ENCODE peak calls at places on chromosomes 2 and 18, in seven cellular contexts. D is fibroblast of villous mesenchyme; Z is GM12891; X is stimulated activated CD4-positive, alpha-beta T cell treated with anti-CD3 and anti-CD28 coated beads, Interleukin-4, amount 100 ng/mL, for 1 hour; A is heart left ventricle; V is cardiac fibroblast; K is T-helper 9 cell. R is an unnamed sample.
A peak's percentile ranks its signal among the peaks of the same experiment; 100 is the strongest.

GRCh38 chr2:864501-865106 is 86.0 kb upstream of the SNTG2 start:
- DNase-seq in Z (no peak), A (peak; percentile 4), X (no peak), D (no peak), K (no peak), V (no peak), R (no peak)

GRCh38 chr2:172344159-172344558 is 83.2 kb upstream of the ITGA6 start:
- DNase-seq in Z (no peak), A (no peak), D (no peak), V (no peak), K (no peak), X (no peak), R (no peak)

GRCh38 chr2:144516981-144517824 is 2.7 kb downstream of the ZEB2 start:
- DNase-seq in A (peak; percentile 70), X (peak; percentile 50), V (peak; percentile 97), Z (no peak), D (peak; percentile 96), K (no peak), R (peak; percentile 86)

GRCh38 chr2:238114851-238115660 is 14.9 kb downstream of the ESPNL start:
- DNase-seq in D (no peak), A (no peak), Z (no peak), V (no peak), K (no peak), X (peak; percentile 1), R (no peak)

GRCh38 chr2:224161712-224162111 is 122.6 kb upstream of the SERPINE2 start:
- DNase-seq in V (no peak), X (no peak), Z (no peak), A (no peak), K (no peak), D (no peak), R (no peak)

GRCh38 chr2:20976527-20976926 is 67.3 kb downstream of the APOB start:
- DNase-seq in V (no peak), D (no peak), Z (no peak), X (no peak), K (no peak), A (no peak), R (no peak)

GRCh38 chr2:68428746-68429145 is 38.3 kb downstream of the FBXO48 start:
- DNase-seq in K (no peak), Z (no peak), D (peak; percentile 13), V (no peak), X (no peak), A (no peak), R (peak; percentile 37)

GRCh38 chr2:19403785-19404184 is 45.4 kb upstream of the OSR1 start:
- DNase-seq in D (no peak), X (no peak), A (no peak), V (no peak), K (no peak), Z (no peak), R (no peak)

GRCh38 chr2:181140414-181140813 is 160.0 kb downstream of the UBE2E3 start:
- DNase-seq in Z (no peak), K (no peak), X (no peak), A (no peak), D (peak; percentile 33), V (peak; percentile 57), R (no peak)

GRCh38 chr2:187143537-187143936 is 294.6 kb upstream of the ZSWIM2 start:
- DNase-seq in X (no peak), K (no peak), A (no peak), Z (no peak), V (no peak), D (no peak), R (no peak)

GRCh38 chr18:69996951-69997798 is 49.5 kb upstream of the CD226 start:
- DNase-seq in V (no peak), A (no peak), D (no peak), X (no peak), Z (no peak), K (no peak), R (no peak)